ENCODE peak calls at places on chromosomes 6 and 20, in ten cellular contexts. Z is naive thymus-derived CD4-positive, alpha-beta T cell; T is trophoblast cell; I is stomach; S is endodermal cell; X is fibroblast of lung; P is sigmoid colon; W is psoas muscle; K is aorta; V is heart left ventricle. Q is an unnamed sample.

GRCh38 chr6:7139835-7140470 is 32.2 kb downstream of the RREB1 start:
- DNase-seq in Z (no peak), T (no peak), I (no peak), S (no peak), X (no peak), P (no peak), W (no peak), K (no peak), V (no peak), Q (no peak)

GRCh38 chr6:82057846-82058554 is 189.5 kb downstream of the IBTK start:
- DNase-seq in Z (no peak), T (no peak), I (no peak), S (no peak), X (peak), P (no peak), W (no peak), K (no peak), V (no peak), Q (no peak)

GRCh38 chr6:170038717-170039116 is 252.2 kb downstream of the DLL1 start:
- DNase-seq in Z (no peak), T (no peak), I (no peak), S (no peak), X (no peak), P (peak), W (no peak), K (peak), V (no peak), Q (no peak)

GRCh38 chr6:43644940-43645612 is at the start of gene RSPH9:
- DNase-seq in Z (peak), T (peak), I (peak), S (peak), X (peak), P (peak), W (peak), K (peak), V (peak), Q (peak)

GRCh38 chr6:38612386-38612965 is 27.3 kb downstream of the BTBD9 start:
- DNase-seq in Z (no peak), T (no peak), I (no peak), S (no peak), X (peak), P (no peak), W (no peak), K (no peak), V (no peak), Q (no peak)

GRCh38 chr6:150245148-150245547 is 102.3 kb downstream of the PPP1R14C start:
- DNase-seq in Z (no peak), T (no peak), I (no peak), S (no peak), X (no peak), P (no peak), W (no peak), K (no peak), V (no peak), Q (no peak)

GRCh38 chr6:169844946-169845345 is 93.5 kb downstream of the ERMARD start:
- DNase-seq in Z (no peak), T (no peak), I (peak), S (peak), X (no peak), P (no peak), W (no peak), K (no peak), V (no peak), Q (no peak)

GRCh38 chr6:161922631-161923119 is 648.8 kb upstream of the AGPAT4 start:
- DNase-seq in Z (no peak), T (peak), I (peak), S (peak), X (peak), P (no peak), W (peak), K (no peak), V (peak), Q (peak)

GRCh38 chr6:90893385-90893784 is 306.5 kb upstream of the MAP3K7 start:
- DNase-seq in Z (no peak), T (no peak), I (no peak), S (no peak), X (no peak), P (no peak), W (no peak), K (no peak), V (no peak), Q (no peak)

GRCh38 chr20:16580127-16580526 is 6.9 kb upstream of the KIF16B start:
- DNase-seq in Z (no peak), T (peak), I (no peak), S (no peak), X (peak), P (no peak), W (no peak), K (no peak), V (no peak), Q (peak)

GRCh38 chr20:18989736-18990474 is 176.3 kb downstream of the SCP2D1 start:
- DNase-seq in Z (no peak), T (no peak), I (no peak), S (no peak), X (no peak), P (peak), W (peak), K (no peak), V (no peak), Q (no peak)

GRCh38 chr6:21665436-21666199 is 72.1 kb downstream of the SOX4 start:
- DNase-seq in Z (no peak), T (no peak), I (no peak), S (peak), X (no peak), P (no peak), W (no peak), K (no peak), V (peak), Q (no peak)

GRCh38 chr20:37880726-37881591 is 22.0 kb upstream of the VSTM2L start:
- DNase-seq in Z (no peak), T (peak), I (peak), S (no peak), X (no peak), P (peak), W (peak), K (no peak), V (peak), Q (no peak)

GRCh38 chr6:34161857-34162515 is 16.1 kb upstream of the GRM4 start:
- DNase-seq in Z (no peak), T (no peak), I (no peak), S (no peak), X (no peak), P (peak), W (no peak), K (peak), V (no peak), Q (no peak)

DNA sequence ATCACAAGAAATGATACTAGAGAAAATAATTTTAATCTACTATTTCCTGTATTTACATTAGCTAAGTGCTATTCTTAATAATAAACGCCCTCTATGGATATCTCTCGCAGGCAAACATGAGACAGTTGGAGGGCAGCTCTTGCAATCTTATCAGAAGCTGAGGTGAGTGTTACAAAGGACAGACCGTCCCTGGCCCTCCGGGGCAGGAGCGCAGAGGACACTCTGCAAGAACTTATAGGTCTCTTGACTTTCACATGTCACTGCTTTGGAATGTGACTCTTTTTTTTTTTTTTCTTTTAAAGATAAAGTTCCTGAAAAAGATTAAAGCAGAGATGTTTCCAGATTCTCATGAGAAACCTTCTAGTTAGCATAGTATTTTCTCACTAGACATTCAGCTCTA is 57.3 kb downstream of the SYTL3 start:
- DNase-seq in Z (no peak), T (peak), I (peak), S (peak), X (peak), P (peak), W (no peak), K (no peak), V (peak), Q (peak)
- H3K4me3 ChIP-seq in Z (no peak), T (no peak), I (no peak), S (peak), X (no peak), P (no peak), W (no peak), K (no peak), V (no peak), Q (no peak)

DNA sequence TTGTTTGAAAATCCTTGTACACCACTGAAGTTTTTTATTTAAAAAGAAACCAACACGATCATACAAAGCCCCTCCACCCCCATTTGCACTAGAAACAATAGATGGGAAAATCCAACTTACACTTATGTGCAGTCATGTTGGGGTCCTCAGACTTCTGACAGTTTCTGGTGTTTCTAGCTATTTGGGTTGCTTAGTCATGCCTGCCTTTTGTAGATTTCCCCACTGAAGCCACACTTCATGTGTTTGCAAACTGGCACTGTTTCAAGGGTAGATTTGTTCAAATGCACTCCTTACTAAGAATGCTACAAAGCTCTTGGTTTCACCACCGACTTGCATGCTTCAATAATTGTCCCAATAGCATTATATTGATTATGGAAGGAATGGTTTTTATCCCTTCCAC is 1.5 kb downstream of the SH3BGRL2 start:
- DNase-seq in Z (no peak), T (no peak), I (no peak), S (no peak), X (no peak), P (no peak), W (no peak), K (no peak), V (no peak), Q (no peak)
- H3K4me3 ChIP-seq in Z (no peak), T (no peak), I (peak), S (peak), X (no peak), P (peak), W (peak), K (no peak), V (peak), Q (no peak)

DNA sequence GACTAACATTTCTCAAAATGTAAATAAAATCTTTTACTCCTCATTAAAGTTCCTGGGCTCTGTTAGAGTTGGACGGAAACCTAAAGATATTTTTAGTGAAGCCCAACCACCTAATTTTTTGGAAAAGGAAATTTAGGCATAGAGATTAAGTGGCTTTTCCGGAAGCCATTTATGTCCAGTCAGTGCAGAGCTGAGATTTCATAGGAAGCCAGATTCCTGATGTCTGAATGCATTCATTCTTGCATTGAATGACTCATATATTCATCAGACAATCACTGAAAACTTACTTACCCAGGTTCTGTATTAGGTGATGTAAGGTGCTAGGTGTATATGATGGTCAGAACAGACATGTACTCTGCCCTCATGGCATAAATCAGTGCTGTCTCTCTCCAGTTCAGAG is 4.0 kb downstream of the SH3BGRL2 start:
- DNase-seq in Z (no peak), T (no peak), I (no peak), S (no peak), X (peak), P (no peak), W (no peak), K (no peak), V (no peak), Q (no peak)
- H3K4me3 ChIP-seq in Z (no peak), T (no peak), I (no peak), S (no peak), X (no peak), P (no peak), W (no peak), K (no peak), V (no peak), Q (no peak)

DNA sequence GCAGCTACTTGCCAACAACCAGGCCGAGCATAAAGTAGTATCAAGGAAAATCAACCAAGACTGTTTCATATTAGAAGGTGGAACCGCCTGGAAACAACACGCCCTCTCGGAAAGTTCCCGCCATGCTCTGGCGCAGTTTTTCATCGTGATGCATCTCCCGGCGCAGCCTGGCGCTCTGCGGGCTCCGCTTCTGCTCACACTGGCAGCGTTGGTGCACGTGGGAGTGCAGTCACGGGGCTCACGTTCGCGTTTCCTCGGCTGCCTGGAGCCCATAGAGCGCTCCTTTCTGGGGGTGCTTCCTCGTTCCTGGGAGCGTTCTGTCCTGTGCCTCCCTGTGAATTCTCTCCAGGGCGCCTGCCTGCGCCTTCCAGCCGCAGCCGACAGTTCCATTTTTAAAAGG is 227.3 kb downstream of the TBXT start:
- DNase-seq in Z (no peak), T (no peak), I (no peak), S (no peak), X (no peak), P (no peak), W (no peak), K (no peak), V (no peak), Q (no peak)
- H3K4me3 ChIP-seq in Z (no peak), T (no peak), I (no peak), S (no peak), X (no peak), P (no peak), W (no peak), K (no peak), V (no peak), Q (no peak)

DNA sequence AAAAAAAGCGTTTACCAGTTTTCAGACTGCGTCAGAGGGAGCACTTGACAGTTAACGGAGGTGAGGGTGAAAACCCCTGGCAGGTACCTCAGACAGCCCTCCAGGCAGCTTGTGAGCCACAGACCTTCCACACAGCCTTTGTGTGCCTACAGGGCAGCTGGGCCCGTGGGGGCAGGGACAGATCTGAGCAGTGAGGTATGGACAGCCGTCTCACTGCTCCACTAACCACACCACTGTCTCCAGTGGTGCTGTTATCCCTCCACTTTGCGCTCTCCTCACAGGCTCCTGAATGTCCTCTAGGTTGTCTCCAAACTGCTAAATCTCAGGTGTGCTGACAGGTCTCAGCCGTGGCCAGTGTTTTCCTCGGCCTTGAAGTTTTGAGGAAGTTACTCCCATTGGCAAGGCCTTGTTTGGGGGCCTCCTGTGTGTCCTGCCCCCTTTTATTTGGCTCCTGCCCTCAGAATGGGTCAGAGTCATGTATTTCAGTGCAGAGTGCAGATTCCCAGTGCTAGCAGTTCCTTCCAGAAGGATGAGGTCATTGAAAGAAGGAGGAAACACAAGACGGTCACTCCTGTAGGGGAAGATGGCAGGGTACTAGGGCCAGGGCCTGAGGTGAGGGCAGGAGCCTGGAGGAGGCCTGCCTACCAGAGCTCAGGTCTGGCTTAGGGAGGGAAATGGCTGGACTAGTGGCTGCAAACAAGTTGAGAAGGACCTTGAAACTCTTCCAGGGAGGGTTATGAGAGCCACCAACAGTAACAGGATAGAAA is 11.8 kb downstream of the GFRA4 start:
- DNase-seq in Z (no peak), T (no peak), I (peak), S (no peak), X (no peak), P (no peak), W (no peak), K (no peak), V (no peak), Q (no peak)
- H3K4me3 ChIP-seq in Z (no peak), T (no peak), I (no peak), S (no peak), X (no peak), P (no peak), W (no peak), K (no peak), V (no peak), Q (no peak)

GRCh38 chr6:53426544-53427270 is 78.0 kb upstream of the ELOVL5 start:
- DNase-seq in Z (no peak), T (no peak), I (no peak), S (no peak), X (no peak), P (no peak), W (no peak), K (no peak), V (no peak), Q (no peak)
- H3K4me3 ChIP-seq in Z (no peak), T (no peak), I (no peak), S (no peak), X (no peak), P (no peak), W (no peak), K (no peak), V (no peak), Q (no peak)

DNA sequence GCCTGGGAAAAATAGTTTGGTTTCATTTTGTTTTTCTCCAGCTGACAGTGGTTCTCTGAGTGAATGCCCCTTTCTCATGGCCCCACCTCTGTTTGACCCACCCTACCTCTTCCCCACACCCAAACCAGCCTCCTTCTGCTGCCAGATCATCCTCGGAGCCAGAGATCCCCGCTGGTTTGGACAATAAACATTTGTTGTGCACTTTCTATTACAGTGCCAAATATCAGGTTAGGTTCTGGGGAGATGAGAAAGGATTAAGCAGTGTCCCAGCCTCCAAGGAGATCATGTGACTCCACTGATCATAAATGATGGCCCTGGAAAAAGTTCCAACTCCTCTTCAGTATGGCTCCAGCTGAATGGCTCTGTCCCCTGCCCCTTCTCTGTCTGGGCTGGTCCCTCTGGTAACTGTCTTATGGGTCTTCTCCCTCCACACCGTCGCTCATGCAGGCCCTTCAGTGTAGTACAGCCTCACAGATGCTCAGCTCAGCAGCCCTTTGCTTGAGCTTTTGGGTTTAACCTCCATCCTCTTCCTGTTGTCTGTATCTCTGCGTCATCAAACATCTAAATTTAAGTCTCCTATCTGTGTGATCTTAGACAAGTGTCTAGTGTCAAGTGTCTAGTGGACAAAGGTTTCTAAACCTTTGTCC is 17.1 kb upstream of the SERPINB1 start:
- DNase-seq in Z (no peak), T (no peak), I (no peak), S (no peak), X (no peak), P (no peak), W (no peak), K (no peak), V (no peak), Q (no peak)
- H3K4me3 ChIP-seq in Z (peak), T (no peak), I (no peak), S (no peak), X (no peak), P (no peak), W (peak), K (no peak), V (peak), Q (no peak)

GRCh38 chr20:51529758-51530157 is 12.8 kb downstream of the NFATC2 start:
- DNase-seq in Z (no peak), T (no peak), I (peak), S (no peak), X (peak), P (no peak), W (no peak), K (no peak), V (no peak), Q (no peak)
- H3K4me3 ChIP-seq in Z (no peak), T (no peak), I (peak), S (no peak), X (no peak), P (no peak), W (no peak), K (no peak), V (no peak), Q (no peak)

Q was measured in mucosa of descending colon.